ENCODE peak calls at places on chromosomes 12 and 14, in four cellular contexts. V is OCI-LY7, Y is cardiac muscle cell, D is left ventricle myocardium inferior. R is an unnamed sample.

GRCh38 chr12:47744005-47744651 is 14.6 kb downstream of the RAPGEF3 start:
- DNase-seq in Y (no peak), D (no peak), V (peak), R (no peak)

GRCh38 chr12:102797513-102797912 is 119.5 kb downstream of the PAH start:
- DNase-seq in D (no peak), Y (no peak), V (no peak), R (no peak)

GRCh38 chr12:113040722-113041168 is 15.8 kb upstream of the DTX1 start:
- DNase-seq in D (peak), V (no peak), Y (no peak), R (no peak)

GRCh38 chr14:104223101-104223809 is 84.9 kb downstream of the KIF26A start:
- DNase-seq in Y (peak), D (no peak), V (no peak), R (peak)

GRCh38 chr12:64806593-64806992 is 17.9 kb upstream of the TBC1D30 start:
- DNase-seq in Y (no peak), D (no peak), V (no peak), R (no peak)

GRCh38 chr12:105084251-105085250 is at the start of gene ALDH1L2:
- DNase-seq in Y (peak), D (peak), V (no peak), R (peak)

GRCh38 chr12:75585309-75585708 is 73.9 kb upstream of the KRR1 start:
- DNase-seq in V (no peak), D (no peak), Y (no peak), R (no peak)

GRCh38 chr12:124098887-124099286 is 125.9 kb downstream of the ZNF664 start:
- DNase-seq in Y (no peak), D (no peak), V (no peak), R (no peak)

GRCh38 chr14:103846569-103847438 is 571 bp downstream of the PPP1R13B start:
- DNase-seq in Y (peak), D (peak), V (peak), R (peak)

GRCh38 chr12:70367268-70368141 is 1.4 kb downstream of the KCNMB4 start:
- DNase-seq in Y (peak), V (peak), D (no peak), R (no peak)
- H3K27ac ChIP-seq in Y (peak), V (peak), D (peak), R (no peak)

GRCh38 chr12:51817027-51817953 is 31.2 kb downstream of the FIGNL2 start:
- DNase-seq in D (no peak), V (no peak), Y (no peak), R (no peak)

GRCh38 chr12:51815571-51815970 is 32.9 kb downstream of the FIGNL2 start:
- DNase-seq in D (no peak), Y (no peak), V (no peak), R (no peak)

GRCh38 chr12:51812871-51813270 is 35.6 kb downstream of the FIGNL2 start:
- DNase-seq in Y (no peak), V (no peak), D (no peak), R (no peak)

GRCh38 chr12:51813931-51814310 is 34.6 kb downstream of the FIGNL2 start:
- DNase-seq in Y (no peak), D (no peak), V (no peak), R (no peak)

GRCh38 chr12:51814311-51815088 is 34.0 kb downstream of the FIGNL2 start:
- DNase-seq in D (peak), V (no peak), Y (peak), R (peak)
- H3K27ac ChIP-seq in D (peak), V (no peak), Y (no peak), R (peak)

GRCh38 chr12:32400866-32401265 is 1.5 kb downstream of the FGD4 start:
- DNase-seq in D (no peak), Y (no peak), V (no peak), R (no peak)
- H3K27ac ChIP-seq in D (no peak), Y (no peak), V (no peak), R (no peak)

DNA sequence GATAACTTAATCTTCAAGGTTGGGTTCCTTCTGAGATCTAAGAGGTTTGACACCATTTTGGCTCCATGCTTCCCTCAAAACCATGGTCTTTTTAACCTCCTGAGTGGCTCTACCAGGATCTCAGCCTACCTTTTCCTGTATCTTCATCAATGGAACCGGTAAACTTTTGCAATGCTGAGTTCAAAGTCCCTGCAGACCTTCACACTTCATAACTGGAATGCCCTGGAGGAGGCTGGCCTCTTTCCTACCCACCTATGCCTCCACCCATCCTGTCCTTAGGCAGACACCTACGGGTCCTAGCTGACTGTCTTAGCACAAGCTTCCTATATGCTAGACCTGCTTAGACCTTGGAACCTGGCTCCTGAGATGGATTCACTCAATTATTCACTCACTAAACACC is 89.5 kb upstream of the EEA1 start:
- DNase-seq in V (no peak), D (no peak), Y (no peak), R (no peak)
- H3K27ac ChIP-seq in V (no peak), D (no peak), Y (no peak), R (no peak)

GRCh38 chr12:54384591-54385041 is at the start of gene ZNF385A:
- DNase-seq in V (peak), Y (no peak), D (peak), R (peak)
- H3K27ac ChIP-seq in V (peak), Y (no peak), D (peak), R (peak)

GRCh38 chr12:12817611-12818010 is 4.5 kb downstream of the DDX47 start:
- DNase-seq in Y (no peak), V (no peak), D (no peak), R (no peak)

GRCh38 chr12:12821975-12822374 is 8.8 kb downstream of the DDX47 start:
- DNase-seq in D (no peak), V (no peak), Y (no peak), R (no peak)

GRCh38 chr12:12819752-12820311 is 6.7 kb downstream of the DDX47 start:
- DNase-seq in V (no peak), Y (no peak), D (no peak), R (no peak)

GRCh38 chr12:12818693-12819092 is 5.5 kb downstream of the DDX47 start:
- DNase-seq in V (no peak), Y (no peak), D (no peak), R (no peak)

DNA sequence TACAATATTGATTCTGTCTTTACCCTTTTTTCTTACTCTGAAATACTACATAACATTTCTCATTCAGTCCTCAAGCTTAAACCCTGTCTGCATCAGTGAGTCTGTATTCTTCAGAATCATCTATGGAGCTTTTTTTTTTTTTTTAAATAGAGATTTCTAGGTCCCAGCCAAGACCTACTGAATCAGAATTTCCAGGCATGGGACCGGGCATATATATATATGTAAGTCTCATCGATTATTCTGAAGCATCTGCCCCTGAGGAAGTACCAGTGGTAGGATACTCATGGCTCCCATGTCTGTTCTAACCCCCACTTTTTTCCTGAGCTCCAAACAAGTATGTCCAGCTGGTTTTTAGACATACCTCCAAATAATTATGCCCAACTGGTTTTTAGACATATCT is 6.1 kb downstream of the DDX47 start:
- DNase-seq in D (no peak), Y (no peak), V (no peak), R (no peak)
- H3K27ac ChIP-seq in D (no peak), Y (no peak), V (no peak), R (no peak)

GRCh38 chr12:116123511-116124258 is 153.8 kb downstream of the MED13L start:
- DNase-seq in D (no peak), Y (peak), V (peak), R (no peak)
- H3K27ac ChIP-seq in D (peak), Y (peak), V (no peak), R (peak)

R was measured in spleen.